ENCODE peak calls at places on chromosomes 5 and 9, in six cellular contexts. Q is AG04449, I is cardiac muscle cell, L is nephron progenitor cell, F is kidney epithelial cell, S is GM10248. V is an unnamed sample.

GRCh38 chr5:155587458-155587857 is 573.9 kb downstream of the KIF4B start:
- DNase-seq in Q (no peak), I (no peak), L (no peak), F (no peak), S (no peak), V (no peak)

GRCh38 chr9:110659891-110660541 is 8.6 kb upstream of the MUSK start:
- DNase-seq in Q (no peak), I (no peak), L (no peak), F (peak), S (no peak), V (no peak)

GRCh38 chr5:75366787-75367186 is 29.8 kb downstream of the HMGCR start:
- DNase-seq in Q (no peak), I (no peak), L (no peak), F (no peak), S (peak), V (no peak)

GRCh38 chr9:129321511-129322021 is 143.5 kb upstream of the IER5L start:
- DNase-seq in Q (no peak), I (no peak), L (no peak), F (no peak), S (no peak), V (no peak)

GRCh38 chr5:9381464-9381863 is 164.4 kb downstream of the SEMA5A start:
- DNase-seq in Q (no peak), I (no peak), L (no peak), F (no peak), S (peak), V (no peak)

GRCh38 chr9:135321580-135321979 is 158.0 kb upstream of the PPP1R26 start:
- DNase-seq in Q (no peak), I (no peak), L (no peak), F (no peak), S (no peak), V (no peak)

GRCh38 chr5:131495536-131496399 is 139.3 kb downstream of the RAPGEF6 start:
- DNase-seq in Q (no peak), I (no peak), L (no peak), F (no peak), S (no peak), V (no peak)

GRCh38 chr5:121430538-121430937 is 421.1 kb upstream of the FTMT start:
- DNase-seq in Q (no peak), I (no peak), L (no peak), F (no peak), S (no peak), V (no peak)

GRCh38 chr5:2096827-2097226 is 214.1 kb upstream of the IRX4 start:
- DNase-seq in Q (no peak), I (no peak), L (no peak), F (no peak), S (no peak), V (no peak)

DNA sequence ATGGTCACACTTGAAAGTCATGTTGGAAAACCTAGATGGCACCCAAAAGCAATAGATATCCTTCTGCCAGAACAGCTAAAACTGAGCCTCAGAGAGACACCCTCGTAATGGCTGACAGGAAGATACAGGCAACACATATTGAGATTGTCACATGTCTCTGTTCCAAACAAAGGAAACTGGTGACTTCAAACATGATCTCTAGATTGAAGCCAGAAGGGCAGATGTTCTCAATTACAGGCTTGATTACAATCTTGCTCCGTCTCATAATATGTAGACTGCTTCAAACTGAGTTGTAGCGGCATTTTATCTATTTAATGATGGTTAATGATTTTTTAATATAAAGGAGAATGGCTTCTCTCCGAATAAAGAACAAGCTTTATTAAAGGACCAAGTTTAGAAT is 774.3 kb downstream of the KCTD16 start:
- DNase-seq in Q (no peak), I (no peak), L (no peak), F (no peak), S (no peak), V (no peak)
- TF ChIP-seq CTCF in Q (no peak), I (no peak), L (no peak), F (no peak), S (no peak), V (no peak)

GRCh38 chr5:25009063-25009462 is 364.3 kb upstream of the CDH10 start:
- DNase-seq in Q (no peak), I (no peak), L (no peak), F (no peak), S (no peak), V (no peak)

GRCh38 chr5:25006734-25007133 is 362.0 kb upstream of the CDH10 start:
- DNase-seq in Q (peak), I (peak), L (no peak), F (peak), S (no peak), V (peak)
- TF ChIP-seq CTCF in Q (peak), I (no peak), L (peak), F (peak), S (no peak), V (peak)

GRCh38 chr9:128102196-128102595 is 25.3 kb downstream of the PTGES2 start:
- DNase-seq in Q (no peak), I (no peak), L (no peak), F (no peak), S (no peak), V (no peak)

GRCh38 chr9:128102861-128103588 is 24.5 kb downstream of the PTGES2 start:
- DNase-seq in Q (no peak), I (no peak), L (peak), F (no peak), S (no peak), V (no peak)

GRCh38 chr9:128104171-128104618 is 23.3 kb downstream of the PTGES2 start:
- DNase-seq in Q (no peak), I (no peak), L (no peak), F (no peak), S (no peak), V (peak)

GRCh38 chr9:128101690-128102089 is 25.8 kb downstream of the PTGES2 start:
- DNase-seq in Q (no peak), I (no peak), L (no peak), F (no peak), S (no peak), V (no peak)

GRCh38 chr9:128103589-128103962 is 24.0 kb downstream of the PTGES2 start:
- DNase-seq in Q (no peak), I (no peak), L (no peak), F (no peak), S (no peak), V (no peak)
- TF ChIP-seq CTCF in Q (no peak), I (peak), L (peak), F (peak), S (peak), V (peak)

GRCh38 chr9:19486803-19487202 is 78.0 kb downstream of the ACER2 start:
- DNase-seq in Q (no peak), I (no peak), L (no peak), F (no peak), S (no peak), V (no peak)

GRCh38 chr9:19484699-19485098 is 75.9 kb downstream of the ACER2 start:
- DNase-seq in Q (no peak), I (no peak), L (no peak), F (no peak), S (no peak), V (no peak)

GRCh38 chr9:19481971-19482404 is 73.2 kb downstream of the ACER2 start:
- DNase-seq in Q (no peak), I (no peak), L (no peak), F (no peak), S (no peak), V (no peak)

GRCh38 chr9:19488721-19489120 is 79.9 kb downstream of the ACER2 start:
- DNase-seq in Q (no peak), I (no peak), L (no peak), F (no peak), S (no peak), V (no peak)

GRCh38 chr9:19485193-19485592 is 76.4 kb downstream of the ACER2 start:
- DNase-seq in Q (no peak), I (no peak), L (no peak), F (no peak), S (no peak), V (no peak)
- TF ChIP-seq CTCF in Q (no peak), I (no peak), L (no peak), F (no peak), S (no peak), V (no peak)

GRCh38 chr9:127785933-127786772 is at the start of gene CDK9:
- DNase-seq in Q (no peak), I (peak), L (peak), F (no peak), S (peak), V (peak)
- TF ChIP-seq CTCF in Q (peak), I (no peak), L (no peak), F (no peak), S (peak), V (no peak)

DNA sequence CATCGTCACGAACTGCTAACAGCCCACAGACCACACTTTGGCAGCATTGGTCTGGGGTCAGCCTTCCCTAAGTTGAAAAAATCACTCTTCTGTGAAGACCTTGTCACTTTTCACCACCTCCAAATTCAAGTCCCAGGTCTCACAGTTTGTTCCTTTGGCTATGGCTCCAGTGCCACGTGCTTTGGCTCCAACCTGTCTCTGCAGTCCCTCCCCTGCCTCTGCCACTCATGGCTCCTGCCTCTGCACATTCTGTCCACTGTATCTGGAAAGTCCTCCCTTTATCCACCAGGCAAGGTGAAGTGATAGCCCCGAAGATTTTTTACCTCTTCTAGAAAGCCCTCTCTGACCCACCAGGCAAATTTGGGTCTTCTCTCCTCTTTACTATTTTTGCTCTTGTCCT is 5.3 kb downstream of the CKMT2 start:
- DNase-seq in Q (no peak), I (no peak), L (no peak), F (no peak), S (no peak), V (no peak)
- TF ChIP-seq CTCF in Q (no peak), I (no peak), L (no peak), F (no peak), S (no peak), V (no peak)

DNA sequence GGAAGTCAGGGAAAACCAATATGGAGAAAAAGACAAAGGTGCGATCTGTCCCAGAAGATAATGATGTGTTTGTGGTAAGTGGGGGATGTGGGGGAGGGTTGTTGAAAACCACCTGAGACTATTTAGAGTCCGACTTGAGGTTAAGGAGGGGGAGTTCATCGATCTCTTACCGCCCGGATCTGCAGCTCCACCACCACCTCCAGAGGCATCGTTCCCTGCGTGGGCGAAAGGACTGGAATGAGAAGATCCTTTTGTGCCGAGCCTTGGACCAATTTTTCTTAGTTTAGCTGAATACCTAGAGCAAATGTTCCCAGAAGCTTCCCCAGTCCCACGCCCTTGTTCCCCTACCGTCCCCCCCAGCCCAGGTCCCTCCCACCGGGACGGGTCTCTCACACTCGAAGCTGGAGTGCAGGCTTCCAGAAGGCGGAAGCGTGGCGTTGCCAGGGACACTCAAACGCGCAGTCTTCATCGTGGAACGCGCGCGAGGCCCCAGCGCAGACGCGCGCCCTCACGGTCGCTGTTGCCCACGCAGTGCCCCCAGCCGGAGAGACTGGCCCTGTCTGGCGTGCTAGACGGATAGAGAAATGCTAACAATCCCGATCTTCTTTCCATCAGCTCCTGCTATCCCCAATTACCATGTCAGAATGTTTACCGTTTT is at the start of gene SPATA6L:
- DNase-seq in Q (no peak), I (peak), L (peak), F (no peak), S (peak), V (peak)
- TF ChIP-seq CTCF in Q (peak), I (peak), L (no peak), F (peak), S (peak), V (no peak)

GRCh38 chr5:134784241-134784920 is 25.8 kb downstream of the DDX46 start:
- DNase-seq in Q (no peak), I (no peak), L (no peak), F (no peak), S (no peak), V (no peak)
- TF ChIP-seq CTCF in Q (peak), I (no peak), L (no peak), F (peak), S (peak), V (peak)

GRCh38 chr5:59759600-59760357 is 133.7 kb downstream of the PDE4D start:
- DNase-seq in Q (no peak), I (no peak), L (no peak), F (no peak), S (no peak), V (no peak)
- TF ChIP-seq CTCF in Q (no peak), I (no peak), L (no peak), F (no peak), S (no peak), V (no peak)